ENCODE peak calls at places on chromosomes 3 and 15, in seven cellular contexts. T, I, Q, X, Y, W and E are unnamed samples.

GRCh38 chr3:139577899-139578298 is 38.4 kb upstream of the RBP1 start:
- DNase-seq in T (no peak), I (no peak), Q (no peak), X (no peak), Y (no peak), W (no peak), E (no peak)

GRCh38 chr3:123608263-123608937 is 23.5 kb upstream of the HACD2 start:
- DNase-seq in T (no peak), I (no peak), Q (no peak), X (no peak), Y (no peak), W (no peak), E (no peak)

GRCh38 chr3:141875893-141876380 is 506 bp upstream of the ATP1B3 start:
- DNase-seq in T (peak; percentile 79), I (peak; percentile 71), Q (peak; percentile 50), X (no peak), Y (peak; percentile 75), W (peak; percentile 71), E (no peak)

GRCh38 chr3:31066999-31067398 is 172.5 kb upstream of the GADL1 start:
- DNase-seq in T (no peak), I (no peak), Q (no peak), X (peak; percentile 91), Y (no peak), W (peak; percentile 55), E (peak; percentile 90)

GRCh38 chr3:107404727-107405519 is 27.7 kb downstream of the CCDC54 start:
- DNase-seq in T (no peak), I (no peak), Q (no peak), X (no peak), Y (no peak), W (no peak), E (peak; percentile 59)

GRCh38 chr15:35925634-35926380 is 379.8 kb upstream of the DPH6 start:
- DNase-seq in T (no peak), I (no peak), Q (no peak), X (no peak), Y (no peak), W (peak; percentile 36), E (no peak)

GRCh38 chr15:98668566-98669308 is 20.4 kb downstream of the IGF1R start:
- DNase-seq in T (peak; percentile 38), I (no peak), Q (no peak), X (no peak), Y (no peak), W (peak; percentile 17), E (no peak)

GRCh38 chr15:51004103-51004536 is 90.6 kb downstream of the TNFAIP8L3 start:
- DNase-seq in T (no peak), I (no peak), Q (no peak), X (peak; percentile 17), Y (no peak), W (peak; percentile 15), E (no peak)

GRCh38 chr15:50758712-50759205 is 6.7 kb downstream of the SPPL2A start:
- DNase-seq in T (no peak), I (no peak), Q (no peak), X (no peak), Y (no peak), W (no peak), E (no peak)

GRCh38 chr15:88375234-88375926 is 91.8 kb downstream of the MRPL46 start:
- DNase-seq in T (no peak), I (no peak), Q (no peak), X (peak; percentile 20), Y (no peak), W (peak; percentile 9), E (peak; percentile 29)

GRCh38 chr15:34360298-34360697 is 6.7 kb downstream of the LPCAT4 start:
- DNase-seq in T (no peak), I (no peak), Q (no peak), X (no peak), Y (no peak), W (no peak), E (no peak)

GRCh38 chr3:129723558-129724324 is 117.3 kb upstream of the PLXND1 start:
- DNase-seq in T (no peak), I (no peak), Q (no peak), X (peak; percentile 85), Y (no peak), W (peak; percentile 45), E (peak; percentile 71)

GRCh38 chr3:58577269-58577821 is at the start of gene FAM107A:
- DNase-seq in T (no peak), I (no peak), Q (no peak), X (peak; percentile 52), Y (no peak), W (no peak), E (peak; percentile 46)

GRCh38 chr3:12812812-12813211 is 16.3 kb downstream of the CAND2 start:
- DNase-seq in T (no peak), I (no peak), Q (no peak), X (no peak), Y (no peak), W (no peak), E (no peak)

GRCh38 chr15:49270541-49271421 is 100.7 kb downstream of the GALK2 start:
- DNase-seq in T (no peak), I (no peak), Q (no peak), X (no peak), Y (no peak), W (peak; percentile 32), E (no peak)

GRCh38 chr15:51377038-51377761 is 35.7 kb downstream of the GLDN start:
- DNase-seq in T (no peak), I (no peak), Q (no peak), X (peak; percentile 81), Y (no peak), W (peak; percentile 38), E (peak; percentile 74)

GRCh38 chr3:177262396-177262795 is 65.1 kb upstream of the TBL1XR1 start:
- DNase-seq in T (no peak), I (no peak), Q (no peak), X (no peak), Y (no peak), W (no peak), E (no peak)

GRCh38 chr15:65841121-65841930 is 28.0 kb upstream of the RAB11A start:
- DNase-seq in T (no peak), I (no peak), Q (no peak), X (no peak), Y (no peak), W (peak; percentile 42), E (no peak)

GRCh38 chr3:112043621-112044201 is 9.2 kb downstream of the TMPRSS7 start:
- DNase-seq in T (peak; percentile 29), I (peak; percentile 19), Q (peak; percentile 36), X (peak; percentile 32), Y (peak; percentile 94), W (peak; percentile 77), E (no peak)

GRCh38 chr3:77042892-77043291 is 3.0 kb downstream of the ROBO2 start:
- DNase-seq in T (no peak), I (no peak), Q (no peak), X (no peak), Y (no peak), W (no peak), E (no peak)

GRCh38 chr3:124779751-124780191 is 49.5 kb downstream of the UMPS start:
- DNase-seq in T (no peak), I (no peak), Q (no peak), X (no peak), Y (no peak), W (no peak), E (no peak)

GRCh38 chr15:31090741-31091140 is 10.8 kb downstream of the TRPM1 start:
- DNase-seq in T (no peak), I (no peak), Q (no peak), X (no peak), Y (no peak), W (no peak), E (no peak)

GRCh38 chr15:78538358-78538757 is 1.9 kb upstream of the PSMA4 start:
- DNase-seq in T (no peak), I (no peak), Q (no peak), X (no peak), Y (no peak), W (no peak), E (no peak)

GRCh38 chr15:48101376-48101961 is 19.3 kb upstream of the SLC24A5 start:
- DNase-seq in T (no peak), I (no peak), Q (no peak), X (no peak), Y (no peak), W (no peak), E (no peak)